ENCODE peak calls at places on chromosomes 5 and 9, in ten cellular contexts. Z is body of pancreas; Y is aorta; R is brain microvascular endothelial cell; X is astrocyte; H is sigmoid colon; N is AG04450; V is dorsolateral prefrontal cortex; F is breast epithelium; E is CD4-positive, CD25-positive, alpha-beta regulatory T cell. O is an unnamed sample.

GRCh38 chr9:4886698-4887097 is 94.0 kb downstream of the RCL1 start:
- DNase-seq in Z (no peak), Y (no peak), R (no peak), X (no peak), H (no peak), N (no peak), V (no peak), F (no peak), E (no peak), O (no peak)

GRCh38 chr9:107905313-107906027 is 415.9 kb upstream of the KLF4 start:
- DNase-seq in Z (peak), Y (no peak), R (no peak), X (no peak), H (peak), N (no peak), V (no peak), F (no peak), E (no peak), O (peak)

GRCh38 chr9:116905131-116905724 is 218.1 kb downstream of the TRIM32 start:
- DNase-seq in Z (no peak), Y (no peak), R (no peak), X (no peak), H (no peak), N (no peak), V (peak), F (no peak), E (no peak), O (no peak)

GRCh38 chr9:109297899-109298298 is 23.0 kb downstream of the EPB41L4B start:
- DNase-seq in Z (no peak), Y (no peak), R (peak), X (peak), H (no peak), N (no peak), V (no peak), F (no peak), E (no peak), O (no peak)

GRCh38 chr9:116144038-116144437 is 9.6 kb upstream of the PAPPA start:
- DNase-seq in Z (no peak), Y (no peak), R (peak), X (peak), H (no peak), N (no peak), V (no peak), F (no peak), E (no peak), O (no peak)

GRCh38 chr9:27368317-27368985 is 71.5 kb upstream of the EQTN start:
- DNase-seq in Z (no peak), Y (no peak), R (peak), X (no peak), H (no peak), N (no peak), V (peak), F (no peak), E (no peak), O (no peak)

GRCh38 chr9:35776018-35776417 is 15.4 kb upstream of the NPR2 start:
- DNase-seq in Z (no peak), Y (no peak), R (no peak), X (no peak), H (no peak), N (no peak), V (no peak), F (no peak), E (no peak), O (no peak)

GRCh38 chr9:70484232-70485130 is 70.0 kb upstream of the KLF9 start:
- DNase-seq in Z (peak), Y (no peak), R (peak), X (peak), H (peak), N (peak), V (no peak), F (no peak), E (peak), O (peak)

GRCh38 chr9:127195976-127196825 is 68.4 kb upstream of the GARNL3 start:
- DNase-seq in Z (no peak), Y (peak), R (no peak), X (no peak), H (no peak), N (no peak), V (no peak), F (no peak), E (no peak), O (no peak)

GRCh38 chr9:35636135-35636876 is 14.4 kb downstream of the SIT1 start:
- DNase-seq in Z (no peak), Y (no peak), R (no peak), X (no peak), H (peak), N (no peak), V (no peak), F (no peak), E (no peak), O (no peak)

GRCh38 chr5:103918668-103919367 is 356.2 kb upstream of the NUDT12 start:
- DNase-seq in Z (no peak), Y (no peak), R (peak), X (peak), H (no peak), N (peak), V (no peak), F (no peak), E (no peak), O (no peak)

GRCh38 chr5:152437861-152438260 is 32.8 kb upstream of the NMUR2 start:
- DNase-seq in Z (no peak), Y (no peak), R (no peak), X (no peak), H (no peak), N (no peak), V (no peak), F (no peak), E (no peak), O (no peak)

GRCh38 chr5:127068771-127069330 is 4.5 kb downstream of the C5orf63 start:
- DNase-seq in Z (no peak), Y (no peak), R (peak), X (peak), H (no peak), N (no peak), V (peak), F (no peak), E (no peak), O (no peak)

GRCh38 chr9:84742261-84742660 is 72.7 kb downstream of the NTRK2 start:
- DNase-seq in Z (no peak), Y (no peak), R (no peak), X (no peak), H (no peak), N (no peak), V (no peak), F (no peak), E (no peak), O (no peak)

GRCh38 chr5:135458921-135459331 is 6.8 kb upstream of the TIFAB start:
- DNase-seq in Z (no peak), Y (peak), R (no peak), X (peak), H (peak), N (no peak), V (no peak), F (no peak), E (no peak), O (no peak)

GRCh38 chr5:111945535-111945934 is 188.5 kb upstream of the NREP start:
- DNase-seq in Z (no peak), Y (no peak), R (peak), X (peak), H (no peak), N (no peak), V (no peak), F (no peak), E (no peak), O (no peak)

GRCh38 chr9:128683340-128684064 is 5.5 kb upstream of the SET start:
- DNase-seq in Z (peak), Y (peak), R (no peak), X (no peak), H (no peak), N (no peak), V (no peak), F (peak), E (no peak), O (no peak)

GRCh38 chr5:172839669-172840068 is 5.6 kb downstream of the ERGIC1 start:
- DNase-seq in Z (no peak), Y (no peak), R (no peak), X (no peak), H (no peak), N (no peak), V (no peak), F (peak), E (no peak), O (no peak)
- H3K27ac ChIP-seq in Z (peak), Y (peak), R (no peak), X (no peak), H (peak), N (no peak), V (peak), F (peak), E (no peak), O (no peak)

DNA sequence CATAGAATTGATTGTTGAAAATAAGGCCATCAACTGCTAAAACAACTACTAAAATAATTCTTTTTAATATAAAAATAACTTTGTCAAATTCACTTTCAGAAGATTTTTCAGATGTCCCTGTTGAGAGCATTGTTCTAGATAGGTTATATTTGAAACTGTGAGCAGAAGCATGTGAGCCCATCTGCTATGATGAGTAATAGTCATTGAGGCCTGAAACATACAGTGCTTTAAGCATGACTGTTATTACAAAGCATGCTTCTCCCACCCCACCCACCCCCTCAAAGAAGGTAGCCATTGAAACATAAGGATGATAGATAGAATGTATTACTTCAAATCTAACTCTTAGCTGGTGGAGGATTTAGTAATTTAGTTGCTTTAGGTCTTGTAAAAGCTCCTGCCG is 86.0 kb downstream of the UHRF2 start:
- DNase-seq in Z (no peak), Y (no peak), R (peak), X (peak), H (no peak), N (peak), V (no peak), F (no peak), E (no peak), O (no peak)
- H3K27ac ChIP-seq in Z (no peak), Y (no peak), R (peak), X (peak), H (no peak), N (peak), V (peak), F (no peak), E (no peak), O (no peak)

DNA sequence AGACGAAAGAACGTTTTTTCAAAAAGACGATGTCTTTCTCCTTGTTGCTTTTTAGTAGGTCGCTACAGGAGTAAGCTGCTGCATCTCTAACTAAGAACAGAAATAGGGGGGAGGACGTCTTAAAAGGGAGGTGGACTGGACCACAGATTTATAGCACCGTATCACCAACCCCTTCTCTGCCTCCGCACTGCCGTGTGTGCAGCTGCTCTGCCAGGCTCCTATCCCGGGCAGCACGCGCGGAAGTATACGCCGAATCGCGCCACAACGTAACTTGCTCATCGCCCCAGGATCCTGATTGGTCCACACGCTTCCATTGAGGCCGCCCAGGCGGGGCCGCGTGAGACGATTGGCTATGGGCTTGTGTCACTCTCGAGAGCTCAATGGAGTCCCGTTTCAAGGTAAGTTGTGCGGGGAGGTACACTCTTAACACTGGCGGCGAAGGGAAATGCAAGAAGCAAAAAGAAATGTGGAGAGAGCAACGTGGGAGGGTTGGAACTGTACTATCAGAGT is at the start of gene ELAVL2:
- DNase-seq in Z (peak), Y (peak), R (peak), X (peak), H (peak), N (peak), V (peak), F (peak), E (peak), O (peak)
- H3K27ac ChIP-seq in Z (no peak), Y (no peak), R (no peak), X (no peak), H (no peak), N (no peak), V (peak), F (no peak), E (no peak), O (no peak)

GRCh38 chr5:50922942-50923767 is 256.7 kb downstream of the PARP8 start:
- DNase-seq in Z (no peak), Y (peak), R (no peak), X (no peak), H (no peak), N (no peak), V (no peak), F (no peak), E (no peak), O (no peak)

GRCh38 chr5:50923768-50924113 is 257.3 kb downstream of the PARP8 start:
- DNase-seq in Z (no peak), Y (no peak), R (no peak), X (no peak), H (no peak), N (no peak), V (no peak), F (no peak), E (no peak), O (no peak)

GRCh38 chr5:50921366-50922133 is 255.1 kb downstream of the PARP8 start:
- DNase-seq in Z (no peak), Y (no peak), R (no peak), X (no peak), H (no peak), N (no peak), V (no peak), F (no peak), E (no peak), O (no peak)
- H3K27ac ChIP-seq in Z (no peak), Y (no peak), R (no peak), X (no peak), H (no peak), N (no peak), V (no peak), F (no peak), E (no peak), O (no peak)

DNA sequence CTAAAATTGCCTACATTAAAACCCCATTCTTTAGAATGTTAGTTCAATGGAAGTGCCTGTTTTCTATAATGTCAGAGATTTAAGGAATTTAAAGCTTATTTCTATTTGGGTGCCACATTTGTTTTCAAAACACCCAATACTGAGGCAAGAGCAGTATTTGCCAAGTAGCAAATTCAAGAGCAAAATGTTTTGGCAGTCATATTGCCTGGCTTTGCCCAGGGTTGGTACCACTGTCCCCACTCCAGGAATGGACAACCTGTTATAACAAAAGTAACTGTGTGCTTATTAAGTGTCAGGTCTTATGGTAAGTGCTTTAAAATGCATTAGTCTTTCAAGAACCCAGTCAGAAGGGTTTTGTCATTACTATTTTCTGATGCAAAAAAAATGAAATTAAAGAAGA is 19.3 kb downstream of the ITGA1 start:
- DNase-seq in Z (no peak), Y (no peak), R (no peak), X (no peak), H (no peak), N (no peak), V (no peak), F (no peak), E (no peak), O (no peak)
- H3K27ac ChIP-seq in Z (no peak), Y (peak), R (no peak), X (no peak), H (peak), N (no peak), V (no peak), F (no peak), E (no peak), O (no peak)

GRCh38 chr9:87595605-87596004 is 97.9 kb downstream of the DAPK1 start:
- DNase-seq in Z (peak), Y (no peak), R (no peak), X (no peak), H (peak), N (no peak), V (no peak), F (no peak), E (no peak), O (no peak)

GRCh38 chr9:87599901-87600610 is 102.4 kb downstream of the DAPK1 start:
- DNase-seq in Z (peak), Y (no peak), R (peak), X (peak), H (peak), N (peak), V (no peak), F (no peak), E (no peak), O (no peak)

GRCh38 chr9:87596862-87597261 is 99.2 kb downstream of the DAPK1 start:
- DNase-seq in Z (peak), Y (peak), R (no peak), X (no peak), H (peak), N (no peak), V (no peak), F (no peak), E (no peak), O (no peak)

GRCh38 chr9:87594662-87595061 is 97.0 kb downstream of the DAPK1 start:
- DNase-seq in Z (no peak), Y (no peak), R (no peak), X (no peak), H (no peak), N (no peak), V (no peak), F (no peak), E (no peak), O (no peak)

DNA sequence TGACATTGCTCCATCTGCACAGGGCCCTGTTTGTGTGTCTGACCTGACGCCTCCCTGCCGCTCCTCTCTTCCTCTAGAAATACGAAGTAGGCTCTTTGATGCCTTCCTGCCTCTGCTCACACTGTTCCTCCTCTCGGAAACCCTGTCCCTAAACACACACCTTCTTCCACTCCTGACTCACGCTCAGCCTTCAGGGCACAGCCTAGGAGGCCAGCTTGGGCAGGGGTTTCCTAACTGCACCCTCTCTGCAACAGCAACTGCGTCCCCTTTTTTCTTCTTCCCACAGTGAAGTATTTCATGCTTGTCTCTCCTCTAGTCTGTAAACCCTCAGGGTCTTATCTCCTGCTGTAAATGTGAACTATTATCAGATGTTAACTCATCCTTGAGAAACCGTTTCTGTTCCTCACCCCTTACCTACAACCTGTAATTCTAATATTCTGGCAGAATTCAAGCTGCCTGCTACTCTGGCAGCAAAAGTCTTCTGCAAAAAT is 100.1 kb downstream of the DAPK1 start:
- DNase-seq in Z (no peak), Y (no peak), R (no peak), X (no peak), H (no peak), N (no peak), V (no peak), F (no peak), E (no peak), O (no peak)
- H3K27ac ChIP-seq in Z (no peak), Y (no peak), R (no peak), X (no peak), H (peak), N (no peak), V (no peak), F (no peak), E (no peak), O (no peak)

DNA sequence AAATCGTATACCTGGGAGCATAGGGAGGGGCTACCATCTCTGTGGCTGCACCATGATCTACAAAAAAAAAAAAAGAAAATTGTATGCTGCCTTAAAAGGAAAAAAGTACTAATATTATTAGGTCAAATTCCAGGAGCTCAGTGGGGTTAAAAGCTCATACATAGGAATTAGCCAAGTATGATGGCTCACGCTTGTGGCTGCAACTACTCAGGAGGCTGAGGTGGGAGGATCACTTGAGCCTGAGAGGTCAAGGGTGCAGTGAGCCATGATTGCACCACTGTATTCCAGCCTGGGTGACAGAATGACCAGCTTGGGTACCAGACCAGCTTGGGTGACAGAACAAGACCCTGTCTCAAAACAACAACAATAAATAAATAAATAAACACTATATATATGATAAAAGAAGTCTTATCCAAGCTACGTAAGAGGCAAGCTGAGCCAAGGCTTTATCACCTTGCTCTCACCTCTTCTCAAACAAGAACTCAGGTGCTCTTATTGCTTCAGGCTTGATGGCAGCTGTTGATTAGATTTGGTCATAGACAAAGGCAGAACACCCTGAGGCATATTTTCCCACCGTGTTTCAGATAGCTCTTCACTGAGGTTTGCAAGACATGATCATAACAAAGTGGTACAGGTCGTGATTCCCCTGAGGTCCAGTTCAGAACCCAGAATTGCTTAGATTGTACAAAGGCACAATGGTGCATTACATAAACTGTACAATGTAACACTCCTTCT is 3.3 kb upstream of the FBXW11 start:
- DNase-seq in Z (no peak), Y (no peak), R (peak), X (no peak), H (no peak), N (no peak), V (no peak), F (no peak), E (no peak), O (no peak)
- H3K27ac ChIP-seq in Z (no peak), Y (no peak), R (peak), X (no peak), H (no peak), N (no peak), V (no peak), F (no peak), E (no peak), O (no peak)

GRCh38 chr9:98375138-98375726 is 119.8 kb upstream of the TBC1D2 start:
- DNase-seq in Z (no peak), Y (no peak), R (peak), X (peak), H (no peak), N (peak), V (no peak), F (no peak), E (no peak), O (no peak)
- H3K27ac ChIP-seq in Z (no peak), Y (no peak), R (peak), X (peak), H (no peak), N (peak), V (no peak), F (no peak), E (no peak), O (no peak)